ENCODE peak calls at places on chromosome 13, in five cellular contexts. One of them, this sample, is unnamed.

GRCh38 chr13:99382428-99383133 is 75.4 kb upstream of the GPR183 start:
- ATAC-seq in left colon: peak; percentile 95
- ATAC-seq in upper lobe of left lung: no peak
- ATAC-seq in activated naive CD8-positive, alpha-beta T cell treated with anti-CD3 and anti-CD28 coated beads, Interleukin-2, amount 50 U/mL, for 24 hours: peak; percentile 38
- ATAC-seq in SK-N-SH treated with all-trans-retinoic acid at 6 μM for 48 hours: no peak
- ATAC-seq in this sample: peak; percentile 54

GRCh38 chr13:43786472-43786765 is 353 bp downstream of the ENOX1 start:
- ATAC-seq in left colon: no peak
- ATAC-seq in activated naive CD8-positive, alpha-beta T cell treated with anti-CD3 and anti-CD28 coated beads, Interleukin-2, amount 50 U/mL, for 24 hours: peak; percentile 35
- ATAC-seq in SK-N-SH treated with all-trans-retinoic acid at 6 μM for 48 hours: no peak
- ATAC-seq in upper lobe of left lung: no peak
- ATAC-seq in this sample: no peak

GRCh38 chr13:100100115-100100879 is 11.4 kb downstream of the PCCA start:
- ATAC-seq in SK-N-SH treated with all-trans-retinoic acid at 6 μM for 48 hours: no peak
- ATAC-seq in upper lobe of left lung: peak; percentile 21
- ATAC-seq in activated naive CD8-positive, alpha-beta T cell treated with anti-CD3 and anti-CD28 coated beads, Interleukin-2, amount 50 U/mL, for 24 hours: no peak
- ATAC-seq in left colon: peak; percentile 91
- ATAC-seq in this sample: no peak

GRCh38 chr13:73065665-73066350 is 7.0 kb downstream of the KLF5 start:
- ATAC-seq in upper lobe of left lung: no peak
- ATAC-seq in activated naive CD8-positive, alpha-beta T cell treated with anti-CD3 and anti-CD28 coated beads, Interleukin-2, amount 50 U/mL, for 24 hours: no peak
- ATAC-seq in SK-N-SH treated with all-trans-retinoic acid at 6 μM for 48 hours: no peak
- ATAC-seq in left colon: peak; percentile 60
- ATAC-seq in this sample: no peak

GRCh38 chr13:52615817-52616216 is 26.4 kb upstream of the HNRNPA1L2 start:
- ATAC-seq in SK-N-SH treated with all-trans-retinoic acid at 6 μM for 48 hours: no peak
- ATAC-seq in upper lobe of left lung: no peak
- ATAC-seq in left colon: no peak
- ATAC-seq in activated naive CD8-positive, alpha-beta T cell treated with anti-CD3 and anti-CD28 coated beads, Interleukin-2, amount 50 U/mL, for 24 hours: no peak
- ATAC-seq in this sample: no peak

GRCh38 chr13:98349731-98350305 is 172.7 kb upstream of the RNF113B start:
- ATAC-seq in activated naive CD8-positive, alpha-beta T cell treated with anti-CD3 and anti-CD28 coated beads, Interleukin-2, amount 50 U/mL, for 24 hours: no peak
- ATAC-seq in SK-N-SH treated with all-trans-retinoic acid at 6 μM for 48 hours: peak; percentile 49
- ATAC-seq in left colon: peak; percentile 53
- ATAC-seq in upper lobe of left lung: no peak
- ATAC-seq in this sample: no peak

GRCh38 chr13:23622991-23623390 is 52.8 kb downstream of the TNFRSF19 start:
- ATAC-seq in SK-N-SH treated with all-trans-retinoic acid at 6 μM for 48 hours: no peak
- ATAC-seq in upper lobe of left lung: no peak
- ATAC-seq in activated naive CD8-positive, alpha-beta T cell treated with anti-CD3 and anti-CD28 coated beads, Interleukin-2, amount 50 U/mL, for 24 hours: no peak
- ATAC-seq in left colon: no peak
- ATAC-seq in this sample: no peak

GRCh38 chr13:20553309-20553708 is 13.6 kb upstream of the IFT88 start:
- ATAC-seq in upper lobe of left lung: no peak
- ATAC-seq in left colon: no peak
- ATAC-seq in activated naive CD8-positive, alpha-beta T cell treated with anti-CD3 and anti-CD28 coated beads, Interleukin-2, amount 50 U/mL, for 24 hours: no peak
- ATAC-seq in SK-N-SH treated with all-trans-retinoic acid at 6 μM for 48 hours: no peak
- ATAC-seq in this sample: no peak

GRCh38 chr13:52127378-52127777 is 1.5 kb downstream of the NEK5 start:
- ATAC-seq in activated naive CD8-positive, alpha-beta T cell treated with anti-CD3 and anti-CD28 coated beads, Interleukin-2, amount 50 U/mL, for 24 hours: peak; percentile 17
- ATAC-seq in SK-N-SH treated with all-trans-retinoic acid at 6 μM for 48 hours: peak; percentile 12
- ATAC-seq in left colon: no peak
- ATAC-seq in upper lobe of left lung: peak; percentile 12
- ATAC-seq in this sample: peak; percentile 26

GRCh38 chr13:23609414-23610186 is 39.4 kb downstream of the TNFRSF19 start:
- ATAC-seq in activated naive CD8-positive, alpha-beta T cell treated with anti-CD3 and anti-CD28 coated beads, Interleukin-2, amount 50 U/mL, for 24 hours: no peak
- ATAC-seq in SK-N-SH treated with all-trans-retinoic acid at 6 μM for 48 hours: peak; percentile 59
- ATAC-seq in left colon: no peak
- ATAC-seq in upper lobe of left lung: peak; percentile 71
- ATAC-seq in this sample: no peak

GRCh38 chr13:23636360-23636759 is 66.1 kb downstream of the TNFRSF19 start:
- ATAC-seq in SK-N-SH treated with all-trans-retinoic acid at 6 μM for 48 hours: no peak
- ATAC-seq in activated naive CD8-positive, alpha-beta T cell treated with anti-CD3 and anti-CD28 coated beads, Interleukin-2, amount 50 U/mL, for 24 hours: no peak
- ATAC-seq in left colon: no peak
- ATAC-seq in upper lobe of left lung: no peak
- ATAC-seq in this sample: no peak

GRCh38 chr13:100129605-100130004 is 40.7 kb downstream of the PCCA start:
- ATAC-seq in left colon: peak; percentile 44
- ATAC-seq in activated naive CD8-positive, alpha-beta T cell treated with anti-CD3 and anti-CD28 coated beads, Interleukin-2, amount 50 U/mL, for 24 hours: no peak
- ATAC-seq in upper lobe of left lung: peak; percentile 71
- ATAC-seq in SK-N-SH treated with all-trans-retinoic acid at 6 μM for 48 hours: no peak
- ATAC-seq in this sample: peak; percentile 80

GRCh38 chr13:39688699-39689405 is 33.4 kb downstream of the COG6 start:
- ATAC-seq in SK-N-SH treated with all-trans-retinoic acid at 6 μM for 48 hours: no peak
- ATAC-seq in left colon: no peak
- ATAC-seq in activated naive CD8-positive, alpha-beta T cell treated with anti-CD3 and anti-CD28 coated beads, Interleukin-2, amount 50 U/mL, for 24 hours: peak; percentile 98
- ATAC-seq in upper lobe of left lung: no peak
- ATAC-seq in this sample: peak; percentile 67

GRCh38 chr13:39408512-39408911 is 194.5 kb downstream of the LHFPL6 start:
- ATAC-seq in activated naive CD8-positive, alpha-beta T cell treated with anti-CD3 and anti-CD28 coated beads, Interleukin-2, amount 50 U/mL, for 24 hours: no peak
- ATAC-seq in SK-N-SH treated with all-trans-retinoic acid at 6 μM for 48 hours: no peak
- ATAC-seq in left colon: no peak
- ATAC-seq in upper lobe of left lung: no peak
- ATAC-seq in this sample: no peak

GRCh38 chr13:39804332-39805231 is 149.1 kb downstream of the COG6 start:
- ATAC-seq in left colon: no peak
- ATAC-seq in activated naive CD8-positive, alpha-beta T cell treated with anti-CD3 and anti-CD28 coated beads, Interleukin-2, amount 50 U/mL, for 24 hours: no peak
- ATAC-seq in SK-N-SH treated with all-trans-retinoic acid at 6 μM for 48 hours: no peak
- ATAC-seq in upper lobe of left lung: no peak
- ATAC-seq in this sample: no peak

GRCh38 chr13:39770514-39770913 is 115.1 kb downstream of the COG6 start:
- ATAC-seq in left colon: no peak
- ATAC-seq in SK-N-SH treated with all-trans-retinoic acid at 6 μM for 48 hours: no peak
- ATAC-seq in activated naive CD8-positive, alpha-beta T cell treated with anti-CD3 and anti-CD28 coated beads, Interleukin-2, amount 50 U/mL, for 24 hours: no peak
- ATAC-seq in upper lobe of left lung: no peak
- ATAC-seq in this sample: no peak

GRCh38 chr13:44664308-44664707 is 88.2 kb upstream of the TSC22D1 start:
- ATAC-seq in activated naive CD8-positive, alpha-beta T cell treated with anti-CD3 and anti-CD28 coated beads, Interleukin-2, amount 50 U/mL, for 24 hours: no peak
- ATAC-seq in upper lobe of left lung: no peak
- ATAC-seq in left colon: no peak
- ATAC-seq in SK-N-SH treated with all-trans-retinoic acid at 6 μM for 48 hours: no peak
- ATAC-seq in this sample: no peak

GRCh38 chr13:28820099-28821051 is at the start of gene MTUS2:
- ATAC-seq in SK-N-SH treated with all-trans-retinoic acid at 6 μM for 48 hours: no peak
- ATAC-seq in activated naive CD8-positive, alpha-beta T cell treated with anti-CD3 and anti-CD28 coated beads, Interleukin-2, amount 50 U/mL, for 24 hours: no peak
- ATAC-seq in left colon: peak; percentile 28
- ATAC-seq in upper lobe of left lung: no peak
- ATAC-seq in this sample: peak; percentile 50

GRCh38 chr13:91464336-91464735 is 65.9 kb downstream of the GPC5 start:
- ATAC-seq in left colon: no peak
- ATAC-seq in SK-N-SH treated with all-trans-retinoic acid at 6 μM for 48 hours: no peak
- ATAC-seq in activated naive CD8-positive, alpha-beta T cell treated with anti-CD3 and anti-CD28 coated beads, Interleukin-2, amount 50 U/mL, for 24 hours: no peak
- ATAC-seq in upper lobe of left lung: no peak
- ATAC-seq in this sample: no peak

GRCh38 chr13:39498471-39499114 is 104.4 kb downstream of the LHFPL6 start:
- ATAC-seq in upper lobe of left lung: no peak
- ATAC-seq in left colon: no peak
- ATAC-seq in SK-N-SH treated with all-trans-retinoic acid at 6 μM for 48 hours: no peak
- ATAC-seq in activated naive CD8-positive, alpha-beta T cell treated with anti-CD3 and anti-CD28 coated beads, Interleukin-2, amount 50 U/mL, for 24 hours: no peak
- ATAC-seq in this sample: no peak

GRCh38 chr13:26837997-26838396 is 77.4 kb upstream of the GPR12 start:
- ATAC-seq in left colon: no peak
- ATAC-seq in activated naive CD8-positive, alpha-beta T cell treated with anti-CD3 and anti-CD28 coated beads, Interleukin-2, amount 50 U/mL, for 24 hours: no peak
- ATAC-seq in SK-N-SH treated with all-trans-retinoic acid at 6 μM for 48 hours: no peak
- ATAC-seq in upper lobe of left lung: no peak
- ATAC-seq in this sample: no peak

GRCh38 chr13:41608779-41609178 is 151.4 kb downstream of the RGCC start:
- ATAC-seq in activated naive CD8-positive, alpha-beta T cell treated with anti-CD3 and anti-CD28 coated beads, Interleukin-2, amount 50 U/mL, for 24 hours: no peak
- ATAC-seq in SK-N-SH treated with all-trans-retinoic acid at 6 μM for 48 hours: peak; percentile 67
- ATAC-seq in upper lobe of left lung: no peak
- ATAC-seq in left colon: no peak
- ATAC-seq in this sample: no peak

GRCh38 chr13:78660130-78660857 is 1.3 kb upstream of the OBI1 start:
- ATAC-seq in upper lobe of left lung: peak; percentile 41
- ATAC-seq in SK-N-SH treated with all-trans-retinoic acid at 6 μM for 48 hours: peak; percentile 69
- ATAC-seq in left colon: no peak
- ATAC-seq in activated naive CD8-positive, alpha-beta T cell treated with anti-CD3 and anti-CD28 coated beads, Interleukin-2, amount 50 U/mL, for 24 hours: no peak
- ATAC-seq in this sample: peak; percentile 28

GRCh38 chr13:114315074-114315785 is 927 bp downstream of the CHAMP1 start:
- ATAC-seq in activated naive CD8-positive, alpha-beta T cell treated with anti-CD3 and anti-CD28 coated beads, Interleukin-2, amount 50 U/mL, for 24 hours: no peak
- ATAC-seq in left colon: no peak
- ATAC-seq in upper lobe of left lung: no peak
- ATAC-seq in SK-N-SH treated with all-trans-retinoic acid at 6 μM for 48 hours: no peak
- ATAC-seq in this sample: peak; percentile 49

GRCh38 chr13:113952151-113952982 is 21.5 kb downstream of the C13orf46 start:
- ATAC-seq in upper lobe of left lung: no peak
- ATAC-seq in SK-N-SH treated with all-trans-retinoic acid at 6 μM for 48 hours: no peak
- ATAC-seq in left colon: no peak
- ATAC-seq in activated naive CD8-positive, alpha-beta T cell treated with anti-CD3 and anti-CD28 coated beads, Interleukin-2, amount 50 U/mL, for 24 hours: no peak
- ATAC-seq in this sample: no peak

GRCh38 chr13:30398601-30399072 is 23.7 kb upstream of the UBE2L5 start:
- ATAC-seq in activated naive CD8-positive, alpha-beta T cell treated with anti-CD3 and anti-CD28 coated beads, Interleukin-2, amount 50 U/mL, for 24 hours: no peak
- ATAC-seq in left colon: peak; percentile 54
- ATAC-seq in upper lobe of left lung: no peak
- ATAC-seq in SK-N-SH treated with all-trans-retinoic acid at 6 μM for 48 hours: no peak
- ATAC-seq in this sample: no peak

GRCh38 chr13:31223215-31223614 is 23.4 kb downstream of the B3GLCT start:
- ATAC-seq in activated naive CD8-positive, alpha-beta T cell treated with anti-CD3 and anti-CD28 coated beads, Interleukin-2, amount 50 U/mL, for 24 hours: no peak
- ATAC-seq in SK-N-SH treated with all-trans-retinoic acid at 6 μM for 48 hours: no peak
- ATAC-seq in upper lobe of left lung: no peak
- ATAC-seq in left colon: no peak
- ATAC-seq in this sample: no peak

GRCh38 chr13:43127827-43128226 is 104.4 kb downstream of the DNAJC15 start:
- ATAC-seq in left colon: no peak
- ATAC-seq in activated naive CD8-positive, alpha-beta T cell treated with anti-CD3 and anti-CD28 coated beads, Interleukin-2, amount 50 U/mL, for 24 hours: no peak
- ATAC-seq in SK-N-SH treated with all-trans-retinoic acid at 6 μM for 48 hours: no peak
- ATAC-seq in upper lobe of left lung: no peak
- ATAC-seq in this sample: peak; percentile 16

GRCh38 chr13:20241593-20241992 is 9.5 kb upstream of the GJB6 start:
- ATAC-seq in left colon: no peak
- ATAC-seq in SK-N-SH treated with all-trans-retinoic acid at 6 μM for 48 hours: no peak
- ATAC-seq in upper lobe of left lung: no peak
- ATAC-seq in activated naive CD8-positive, alpha-beta T cell treated with anti-CD3 and anti-CD28 coated beads, Interleukin-2, amount 50 U/mL, for 24 hours: no peak
- ATAC-seq in this sample: no peak

GRCh38 chr13:76889254-76889653 is 3.0 kb upstream of the KCTD12 start:
- ATAC-seq in SK-N-SH treated with all-trans-retinoic acid at 6 μM for 48 hours: no peak
- ATAC-seq in left colon: no peak
- ATAC-seq in upper lobe of left lung: no peak
- ATAC-seq in activated naive CD8-positive, alpha-beta T cell treated with anti-CD3 and anti-CD28 coated beads, Interleukin-2, amount 50 U/mL, for 24 hours: no peak
- ATAC-seq in this sample: no peak

This sample was measured in stimulated activated memory B cell treated with anti-CD40 and anti-IgM and Interleukin-4, amounts not matched to agents 10 μg/mL and 1 μg/mL and 100 μg/mL, for 72 hours.